ENCODE peak calls at places on chromosomes 3 and 15, in seven cellular contexts. One of them, this sample, is unnamed.

GRCh38 chr3:31911124-31911523 is 69.9 kb downstream of the OSBPL10 start:
- DNase-seq in Peyer's patch: no peak
- DNase-seq in left ventricle myocardium inferior: no peak
- DNase-seq in AG10803: no peak
- DNase-seq in ovary: no peak
- DNase-seq in cardiac fibroblast: no peak
- DNase-seq in body of pancreas: no peak
- DNase-seq in this sample: no peak

GRCh38 chr15:43527016-43527801 is 9.8 kb downstream of the MAP1A start:
- DNase-seq in body of pancreas: no peak
- DNase-seq in AG10803: no peak
- DNase-seq in Peyer's patch: no peak
- DNase-seq in ovary: no peak
- DNase-seq in left ventricle myocardium inferior: no peak
- DNase-seq in cardiac fibroblast: no peak
- DNase-seq in this sample: no peak

GRCh38 chr3:40310690-40311089 is 1.2 kb downstream of the EIF1B start:
- DNase-seq in left ventricle myocardium inferior: no peak
- DNase-seq in ovary: no peak
- DNase-seq in Peyer's patch: no peak
- DNase-seq in AG10803: peak
- DNase-seq in body of pancreas: no peak
- DNase-seq in cardiac fibroblast: peak
- DNase-seq in this sample: peak

GRCh38 chr3:27089063-27089462 is 280.1 kb downstream of the NEK10 start:
- DNase-seq in Peyer's patch: no peak
- DNase-seq in left ventricle myocardium inferior: peak
- DNase-seq in cardiac fibroblast: peak
- DNase-seq in body of pancreas: no peak
- DNase-seq in AG10803: peak
- DNase-seq in ovary: no peak
- DNase-seq in this sample: no peak

GRCh38 chr3:188336178-188336577 is 182.2 kb downstream of the LPP start:
- DNase-seq in Peyer's patch: no peak
- DNase-seq in AG10803: no peak
- DNase-seq in cardiac fibroblast: no peak
- DNase-seq in ovary: no peak
- DNase-seq in body of pancreas: no peak
- DNase-seq in left ventricle myocardium inferior: no peak
- DNase-seq in this sample: no peak

GRCh38 chr15:80679167-80679804 is 15.8 kb upstream of the ABHD17C start:
- DNase-seq in Peyer's patch: no peak
- DNase-seq in ovary: no peak
- DNase-seq in AG10803: no peak
- DNase-seq in body of pancreas: no peak
- DNase-seq in left ventricle myocardium inferior: no peak
- DNase-seq in cardiac fibroblast: no peak
- DNase-seq in this sample: no peak

GRCh38 chr3:76965122-76965725 is 74.7 kb upstream of the ROBO2 start:
- DNase-seq in body of pancreas: no peak
- DNase-seq in AG10803: no peak
- DNase-seq in ovary: no peak
- DNase-seq in cardiac fibroblast: no peak
- DNase-seq in Peyer's patch: no peak
- DNase-seq in left ventricle myocardium inferior: no peak
- DNase-seq in this sample: peak

GRCh38 chr3:141644931-141645330 is 93.2 kb upstream of the RNF7 start:
- DNase-seq in body of pancreas: peak
- DNase-seq in ovary: peak
- DNase-seq in left ventricle myocardium inferior: peak
- DNase-seq in AG10803: peak
- DNase-seq in Peyer's patch: peak
- DNase-seq in cardiac fibroblast: peak
- DNase-seq in this sample: peak

GRCh38 chr3:55571913-55572312 is 84.8 kb upstream of the WNT5A start:
- DNase-seq in left ventricle myocardium inferior: peak
- DNase-seq in body of pancreas: peak
- DNase-seq in Peyer's patch: no peak
- DNase-seq in ovary: no peak
- DNase-seq in cardiac fibroblast: peak
- DNase-seq in AG10803: peak
- DNase-seq in this sample: no peak

DNA sequence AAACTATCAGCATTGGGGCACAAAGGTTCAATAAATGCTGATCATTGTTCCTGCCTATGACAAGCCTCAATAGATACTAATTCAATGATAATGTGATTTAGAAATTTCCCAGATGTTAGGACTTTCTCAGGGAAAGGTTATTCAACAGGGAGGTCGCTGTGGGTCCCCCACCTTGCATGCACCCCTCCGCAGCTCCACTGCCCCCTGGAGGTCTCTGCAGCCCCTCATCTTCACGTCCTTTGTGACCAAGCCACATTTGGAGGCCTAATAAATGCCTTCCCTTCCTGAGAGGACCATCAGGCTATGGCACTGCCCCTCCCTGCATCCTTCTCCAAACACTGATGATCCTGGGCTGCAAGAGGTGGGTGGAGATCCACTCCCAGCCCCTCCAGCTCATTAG is 50.2 kb downstream of the NOX5 start:
- DNase-seq in left ventricle myocardium inferior: no peak
- DNase-seq in ovary: no peak
- DNase-seq in cardiac fibroblast: no peak
- DNase-seq in Peyer's patch: no peak
- DNase-seq in AG10803: no peak
- DNase-seq in body of pancreas: no peak
- DNase-seq in this sample: no peak
- TF ChIP-seq CTCF in left ventricle myocardium inferior: no peak
- TF ChIP-seq CTCF in ovary: no peak
- TF ChIP-seq CTCF in cardiac fibroblast: no peak
- TF ChIP-seq CTCF in Peyer's patch: no peak
- TF ChIP-seq CTCF in AG10803: no peak
- TF ChIP-seq CTCF in body of pancreas: no peak
- TF ChIP-seq CTCF in this sample: no peak

GRCh38 chr15:75840659-75841058 is 2.6 kb upstream of the UBE2Q2 start:
- DNase-seq in AG10803: peak
- DNase-seq in ovary: peak
- DNase-seq in left ventricle myocardium inferior: no peak
- DNase-seq in body of pancreas: peak
- DNase-seq in cardiac fibroblast: peak
- DNase-seq in Peyer's patch: no peak
- DNase-seq in this sample: peak

GRCh38 chr15:75832114-75832513 is 11.1 kb upstream of the UBE2Q2 start:
- DNase-seq in body of pancreas: no peak
- DNase-seq in Peyer's patch: no peak
- DNase-seq in left ventricle myocardium inferior: no peak
- DNase-seq in cardiac fibroblast: no peak
- DNase-seq in ovary: no peak
- DNase-seq in AG10803: no peak
- DNase-seq in this sample: no peak

GRCh38 chr15:75835990-75836952 is 7.0 kb upstream of the UBE2Q2 start:
- DNase-seq in Peyer's patch: no peak
- DNase-seq in ovary: no peak
- DNase-seq in cardiac fibroblast: no peak
- DNase-seq in body of pancreas: no peak
- DNase-seq in left ventricle myocardium inferior: no peak
- DNase-seq in AG10803: no peak
- DNase-seq in this sample: no peak

GRCh38 chr15:75834011-75834410 is 9.2 kb upstream of the UBE2Q2 start:
- DNase-seq in left ventricle myocardium inferior: no peak
- DNase-seq in cardiac fibroblast: no peak
- DNase-seq in AG10803: no peak
- DNase-seq in Peyer's patch: no peak
- DNase-seq in body of pancreas: no peak
- DNase-seq in ovary: no peak
- DNase-seq in this sample: no peak

DNA sequence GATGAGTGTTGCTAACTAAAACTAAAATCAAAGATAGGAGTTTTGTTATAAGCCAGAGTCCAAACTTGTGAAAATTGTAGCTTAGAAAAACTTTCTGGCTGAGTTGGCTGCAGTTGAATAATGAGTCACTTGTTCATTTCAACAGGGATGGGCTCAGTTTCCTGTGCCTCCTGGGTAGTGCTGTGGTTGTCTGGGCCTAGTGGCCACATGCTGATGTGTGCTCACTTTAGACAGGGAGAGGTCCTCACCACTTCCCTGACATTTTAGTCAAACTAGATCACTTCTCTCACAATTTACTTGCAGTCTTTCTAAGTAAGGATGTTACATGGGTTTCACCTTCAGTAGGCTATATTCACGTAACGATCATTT is 6.3 kb upstream of the UBE2Q2 start:
- DNase-seq in left ventricle myocardium inferior: no peak
- DNase-seq in body of pancreas: peak
- DNase-seq in Peyer's patch: no peak
- DNase-seq in AG10803: peak
- DNase-seq in ovary: no peak
- DNase-seq in cardiac fibroblast: peak
- DNase-seq in this sample: peak
- TF ChIP-seq CTCF in left ventricle myocardium inferior: no peak
- TF ChIP-seq CTCF in body of pancreas: no peak
- TF ChIP-seq CTCF in Peyer's patch: no peak
- TF ChIP-seq CTCF in AG10803: peak
- TF ChIP-seq CTCF in ovary: no peak
- TF ChIP-seq CTCF in cardiac fibroblast: peak
- TF ChIP-seq CTCF in this sample: no peak

GRCh38 chr3:195271859-195272243 is 892 bp upstream of the XXYLT1 start:
- DNase-seq in cardiac fibroblast: no peak
- DNase-seq in Peyer's patch: no peak
- DNase-seq in ovary: no peak
- DNase-seq in AG10803: no peak
- DNase-seq in body of pancreas: no peak
- DNase-seq in left ventricle myocardium inferior: no peak
- DNase-seq in this sample: no peak
- TF ChIP-seq CTCF in cardiac fibroblast: no peak
- TF ChIP-seq CTCF in Peyer's patch: no peak
- TF ChIP-seq CTCF in ovary: no peak
- TF ChIP-seq CTCF in AG10803: no peak
- TF ChIP-seq CTCF in body of pancreas: no peak
- TF ChIP-seq CTCF in left ventricle myocardium inferior: peak
- TF ChIP-seq CTCF in this sample: no peak

GRCh38 chr15:28918141-28918983 is 32.6 kb downstream of the APBA2 start:
- DNase-seq in ovary: no peak
- DNase-seq in AG10803: no peak
- DNase-seq in cardiac fibroblast: peak
- DNase-seq in body of pancreas: no peak
- DNase-seq in left ventricle myocardium inferior: no peak
- DNase-seq in Peyer's patch: no peak
- DNase-seq in this sample: no peak
- TF ChIP-seq CTCF in ovary: no peak
- TF ChIP-seq CTCF in AG10803: no peak
- TF ChIP-seq CTCF in cardiac fibroblast: peak
- TF ChIP-seq CTCF in body of pancreas: no peak
- TF ChIP-seq CTCF in left ventricle myocardium inferior: peak
- TF ChIP-seq CTCF in Peyer's patch: no peak
- TF ChIP-seq CTCF in this sample: no peak

GRCh38 chr3:156135921-156136655 is 15.7 kb downstream of the KCNAB1 start:
- DNase-seq in cardiac fibroblast: no peak
- DNase-seq in AG10803: no peak
- DNase-seq in left ventricle myocardium inferior: no peak
- DNase-seq in ovary: no peak
- DNase-seq in Peyer's patch: no peak
- DNase-seq in body of pancreas: no peak
- DNase-seq in this sample: no peak
- TF ChIP-seq CTCF in cardiac fibroblast: peak
- TF ChIP-seq CTCF in AG10803: peak
- TF ChIP-seq CTCF in left ventricle myocardium inferior: no peak
- TF ChIP-seq CTCF in ovary: no peak
- TF ChIP-seq CTCF in Peyer's patch: no peak
- TF ChIP-seq CTCF in body of pancreas: no peak
- TF ChIP-seq CTCF in this sample: no peak

GRCh38 chr15:52261498-52262242 is 33.9 kb downstream of the MYO5C start:
- DNase-seq in ovary: no peak
- DNase-seq in left ventricle myocardium inferior: peak
- DNase-seq in Peyer's patch: no peak
- DNase-seq in AG10803: peak
- DNase-seq in body of pancreas: peak
- DNase-seq in cardiac fibroblast: peak
- DNase-seq in this sample: peak
- TF ChIP-seq CTCF in ovary: no peak
- TF ChIP-seq CTCF in left ventricle myocardium inferior: peak
- TF ChIP-seq CTCF in Peyer's patch: no peak
- TF ChIP-seq CTCF in AG10803: peak
- TF ChIP-seq CTCF in body of pancreas: no peak
- TF ChIP-seq CTCF in cardiac fibroblast: peak
- TF ChIP-seq CTCF in this sample: no peak

This sample was measured in IMR-90.